ENCODE peak calls at places on chromosomes 16 and 17, in six cellular contexts. L, Z, S, O, V and W are unnamed samples.
A peak's percentile ranks its signal among the peaks of the same experiment; 100 is the strongest.

GRCh38 chr17:40453881-40454630 is 10.8 kb downstream of the IGFBP4 start:
- DNase-seq in L (no peak), Z (no peak), S (no peak), O (no peak), V (peak; percentile 31), W (no peak)

GRCh38 chr17:48254896-48255295 is 147.3 kb downstream of the SNX11 start:
- DNase-seq in L (no peak), Z (no peak), S (no peak), O (no peak), V (peak; percentile 14), W (no peak)

GRCh38 chr16:51500306-51500705 is 349.2 kb upstream of the SALL1 start:
- DNase-seq in L (no peak), Z (no peak), S (no peak), O (no peak), V (no peak), W (no peak)

GRCh38 chr16:14194706-14195105 is 123.6 kb downstream of the MRTFB start:
- DNase-seq in L (no peak), Z (no peak), S (no peak), O (peak; percentile 2), V (no peak), W (no peak)

GRCh38 chr17:77884019-77884418 is 74.5 kb upstream of the TNRC6C start:
- DNase-seq in L (peak; percentile 53), Z (no peak), S (peak; percentile 52), O (peak; percentile 68), V (peak; percentile 88), W (no peak)

GRCh38 chr17:47776330-47777197 is 43.5 kb downstream of the TBX21 start:
- DNase-seq in L (peak; percentile 20), Z (peak; percentile 68), S (peak; percentile 31), O (peak; percentile 38), V (peak; percentile 77), W (peak; percentile 71)

GRCh38 chr17:14214271-14214670 is 22.4 kb downstream of the CDRT15 start:
- DNase-seq in L (no peak), Z (no peak), S (no peak), O (no peak), V (no peak), W (no peak)

GRCh38 chr17:16941072-16941641 is 30.8 kb downstream of the TNFRSF13B start:
- DNase-seq in L (no peak), Z (no peak), S (no peak), O (no peak), V (no peak), W (no peak)

GRCh38 chr17:50452627-50453300 is 15.9 kb downstream of the CHAD start:
- DNase-seq in L (no peak), Z (no peak), S (no peak), O (no peak), V (no peak), W (no peak)

GRCh38 chr17:29089601-29090044 is 46.7 kb downstream of the PIPOX start:
- DNase-seq in L (no peak), Z (no peak), S (no peak), O (no peak), V (no peak), W (no peak)

GRCh38 chr16:70341600-70341999 is 5.1 kb upstream of the DDX19A start:
- DNase-seq in L (no peak), Z (no peak), S (no peak), O (no peak), V (peak; percentile 52), W (no peak)

GRCh38 chr16:80081851-80082250 is 458.9 kb upstream of the DYNLRB2 start:
- DNase-seq in L (no peak), Z (no peak), S (no peak), O (no peak), V (no peak), W (no peak)

GRCh38 chr16:23597003-23597756 is 1.1 kb upstream of the NDUFAB1 start:
- DNase-seq in L (peak; percentile 6), Z (no peak), S (peak; percentile 21), O (no peak), V (peak; percentile 55), W (peak; percentile 79)

GRCh38 chr16:49920397-49920796 is 64.5 kb upstream of the ZNF423 start:
- DNase-seq in L (no peak), Z (no peak), S (no peak), O (no peak), V (no peak), W (no peak)

GRCh38 chr17:41518031-41518430 is 659 bp downstream of the KRT15 start:
- DNase-seq in L (no peak), Z (no peak), S (no peak), O (no peak), V (no peak), W (no peak)

GRCh38 chr17:42179911-42180410 is 981 bp downstream of the KCNH4 start:
- DNase-seq in L (peak; percentile 66), Z (peak; percentile 70), S (peak; percentile 35), O (peak; percentile 46), V (peak; percentile 97), W (peak; percentile 90)

GRCh38 chr17:78294776-78295175 is 63.3 kb downstream of the TMEM235 start:
- DNase-seq in L (no peak), Z (no peak), S (no peak), O (peak; percentile 17), V (peak; percentile 39), W (no peak)

GRCh38 chr16:46853713-46854443 is 22.9 kb upstream of the C16orf87 start:
- DNase-seq in L (peak; percentile 73), Z (peak; percentile 69), S (peak; percentile 58), O (peak; percentile 16), V (peak; percentile 84), W (peak; percentile 73)

GRCh38 chr16:67181346-67181745 is 2.4 kb downstream of the MATCAP1 start:
- DNase-seq in L (no peak), Z (no peak), S (no peak), O (no peak), V (no peak), W (no peak)

GRCh38 chr16:85393674-85394510 is 219.2 kb upstream of the GSE1 start:
- DNase-seq in L (peak; percentile 83), Z (peak; percentile 92), S (peak; percentile 75), O (no peak), V (peak; percentile 99), W (peak; percentile 99)

GRCh38 chr16:88622125-88622524 is 16.2 kb upstream of the IL17C start:
- DNase-seq in L (no peak), Z (no peak), S (no peak), O (no peak), V (no peak), W (no peak)